ENCODE peak calls at places on chromosome 7, in six cellular contexts. M is iris pigment epithelial cell, L is coronary artery, Q is ureter, T is neural crest cell, G is NCI-H82. J is an unnamed sample.

GRCh38 chr7:57381581-57381980 is 68.4 kb upstream of the ZNF716 start:
- DNase-seq in M (no peak), L (no peak), Q (no peak), T (no peak), G (no peak), J (no peak)

GRCh38 chr7:1068013-1068412 is 19.9 kb upstream of the GPER1 start:
- DNase-seq in M (no peak), L (no peak), Q (no peak), T (no peak), G (no peak), J (no peak)

GRCh38 chr7:29190349-29191045 is 4.1 kb upstream of the CHN2 start:
- DNase-seq in M (no peak), L (no peak), Q (no peak), T (no peak), G (no peak), J (no peak)

GRCh38 chr7:88306590-88307048 is at the start of gene STEAP4:
- DNase-seq in M (peak), L (peak), Q (peak), T (peak), G (no peak), J (peak)

GRCh38 chr7:117011419-117012260 is 58.3 kb downstream of the ST7 start:
- DNase-seq in M (no peak), L (no peak), Q (no peak), T (no peak), G (no peak), J (no peak)

GRCh38 chr7:10889266-10889898 is 84.3 kb upstream of the PHF14 start:
- DNase-seq in M (peak), L (no peak), Q (no peak), T (peak), G (peak), J (peak)

GRCh38 chr7:26190417-26190869 is 10.1 kb downstream of the HNRNPA2B1 start:
- DNase-seq in M (no peak), L (no peak), Q (no peak), T (no peak), G (no peak), J (no peak)

GRCh38 chr7:35729966-35730345 is 35.0 kb upstream of the HERPUD2 start:
- DNase-seq in M (no peak), L (no peak), Q (no peak), T (no peak), G (no peak), J (no peak)

GRCh38 chr7:82745117-82745516 is 301.5 kb upstream of the CACNA2D1 start:
- DNase-seq in M (peak), L (no peak), Q (no peak), T (no peak), G (no peak), J (peak)

J was measured in IMR-90.